ENCODE peak calls at places on chromosome 11, in seven cellular contexts. W is Right ventricle myocardium inferior; G is GM18507; T is LoVo; M is stimulated activated CD4-positive, alpha-beta T cell treated with anti-CD3 and anti-CD28 coated beads, Interleukin-12 subunit alpha, Interleukin-12 subunit beta, amount 100 ng/mL, for 4 hours; P is chondrocyte; B is COR-L47. L is an unnamed sample.

GRCh38 chr11:8247312-8247711 is 16.4 kb downstream of the LMO1 start:
- DNase-seq in P (peak), G (no peak), M (no peak), T (no peak), W (no peak), B (peak), L (no peak)

GRCh38 chr11:67640021-67640757 is 626 bp upstream of the TBX10 start:
- DNase-seq in W (peak), T (peak), G (no peak), M (peak), P (peak), B (peak), L (peak)

GRCh38 chr11:120198403-120198786 is 12.4 kb upstream of the OAF start:
- DNase-seq in P (peak), M (no peak), W (no peak), B (no peak), G (no peak), T (no peak), L (no peak)

GRCh38 chr11:86511086-86511551 is 136.4 kb downstream of the CCDC81 start:
- DNase-seq in P (no peak), T (peak), B (no peak), M (no peak), W (no peak), G (no peak), L (no peak)

GRCh38 chr11:2138436-2139117 is 612 bp downstream of the IGF2 start:
- DNase-seq in W (peak), B (peak), G (no peak), P (no peak), M (no peak), T (no peak), L (no peak)

GRCh38 chr11:123460006-123460700 is 30.1 kb downstream of the GRAMD1B start:
- DNase-seq in B (no peak), P (no peak), M (no peak), G (no peak), W (no peak), T (no peak), L (no peak)

GRCh38 chr11:19935507-19935906 is 222.9 kb downstream of the NAV2 start:
- DNase-seq in B (no peak), P (no peak), M (no peak), W (no peak), G (no peak), T (peak), L (no peak)

GRCh38 chr11:34810107-34810562 is 106.0 kb downstream of the APIP start:
- DNase-seq in T (no peak), P (no peak), G (no peak), W (no peak), B (no peak), M (no peak), L (no peak)

GRCh38 chr11:114156766-114157165 is 97.3 kb downstream of the ZBTB16 start:
- DNase-seq in B (no peak), G (no peak), M (no peak), T (no peak), P (no peak), W (no peak), L (no peak)

GRCh38 chr11:97996762-97997161 is 1024.0 kb upstream of the CNTN5 start:
- DNase-seq in G (no peak), P (no peak), M (no peak), W (no peak), T (no peak), B (no peak), L (no peak)

GRCh38 chr11:69948256-69949141 is 129.3 kb upstream of the FGF3 start:
- DNase-seq in T (peak), M (no peak), W (no peak), G (no peak), P (peak), B (no peak), L (no peak)

GRCh38 chr11:114284021-114284420 is 12.2 kb upstream of the NNMT start:
- DNase-seq in P (no peak), W (no peak), B (peak), G (no peak), T (no peak), M (no peak), L (no peak)

GRCh38 chr11:26992031-26992541 is 1.8 kb upstream of the FIBIN start:
- DNase-seq in B (no peak), T (no peak), P (no peak), M (no peak), G (no peak), W (no peak), L (no peak)

GRCh38 chr11:68927280-68928107 is 23.8 kb downstream of the IGHMBP2 start:
- DNase-seq in M (no peak), G (no peak), P (peak), T (no peak), B (no peak), W (peak), L (peak)

GRCh38 chr11:122089111-122089510 is 26.9 kb downstream of the BLID start:
- DNase-seq in B (no peak), P (no peak), G (no peak), M (no peak), W (no peak), T (no peak), L (no peak)

GRCh38 chr11:35391922-35392813 is 27.2 kb downstream of the SLC1A2 start:
- DNase-seq in B (peak), G (peak), W (peak), M (peak), P (no peak), T (peak), L (peak)

GRCh38 chr11:6545917-6546605 is 49.0 kb downstream of the DNHD1 start:
- DNase-seq in T (no peak), M (no peak), P (no peak), W (no peak), B (no peak), G (no peak), L (no peak)

GRCh38 chr11:63532799-63533475 is 3.7 kb upstream of the PLAAT4 start:
- DNase-seq in B (no peak), W (no peak), T (no peak), P (no peak), G (no peak), M (no peak), L (no peak)